ENCODE peak calls at places on chromosome 17, in five cellular contexts. One of them, this sample, is unnamed.

GRCh38 chr17:1978396-1978962 is 46.7 kb downstream of the RTN4RL1 start:
- DNase-seq in retinal pigment epithelial cell: no peak
- DNase-seq in choroid plexus epithelial cell: no peak
- DNase-seq in stimulated activated CD8-positive, alpha-beta memory T cell treated with anti-CD3 and anti-CD28 coated beads, Interleukin-4, amount 100 ng/mL, for 24 hours: no peak
- DNase-seq in GM13977: no peak
- DNase-seq in this sample: no peak

GRCh38 chr17:63675231-63675606 is 24.7 kb downstream of the LIMD2 start:
- DNase-seq in retinal pigment epithelial cell: no peak
- DNase-seq in choroid plexus epithelial cell: peak
- DNase-seq in stimulated activated CD8-positive, alpha-beta memory T cell treated with anti-CD3 and anti-CD28 coated beads, Interleukin-4, amount 100 ng/mL, for 24 hours: no peak
- DNase-seq in GM13977: no peak
- DNase-seq in this sample: peak

GRCh38 chr17:83174859-83175550 is 95.6 kb downstream of the METRNL start:
- DNase-seq in retinal pigment epithelial cell: no peak
- DNase-seq in choroid plexus epithelial cell: no peak
- DNase-seq in stimulated activated CD8-positive, alpha-beta memory T cell treated with anti-CD3 and anti-CD28 coated beads, Interleukin-4, amount 100 ng/mL, for 24 hours: no peak
- DNase-seq in GM13977: peak
- DNase-seq in this sample: no peak

GRCh38 chr17:69084911-69085310 is 24.2 kb upstream of the ABCA9 start:
- DNase-seq in retinal pigment epithelial cell: no peak
- DNase-seq in choroid plexus epithelial cell: no peak
- DNase-seq in stimulated activated CD8-positive, alpha-beta memory T cell treated with anti-CD3 and anti-CD28 coated beads, Interleukin-4, amount 100 ng/mL, for 24 hours: no peak
- DNase-seq in GM13977: no peak
- DNase-seq in this sample: no peak

GRCh38 chr17:13520899-13521572 is 80.7 kb downstream of the HS3ST3A1 start:
- DNase-seq in retinal pigment epithelial cell: no peak
- DNase-seq in choroid plexus epithelial cell: peak
- DNase-seq in stimulated activated CD8-positive, alpha-beta memory T cell treated with anti-CD3 and anti-CD28 coated beads, Interleukin-4, amount 100 ng/mL, for 24 hours: no peak
- DNase-seq in GM13977: no peak
- DNase-seq in this sample: peak

GRCh38 chr17:78058001-78058400 is 70.6 kb downstream of the TMC6 start:
- DNase-seq in retinal pigment epithelial cell: no peak
- DNase-seq in choroid plexus epithelial cell: no peak
- DNase-seq in stimulated activated CD8-positive, alpha-beta memory T cell treated with anti-CD3 and anti-CD28 coated beads, Interleukin-4, amount 100 ng/mL, for 24 hours: no peak
- DNase-seq in GM13977: no peak
- DNase-seq in this sample: no peak

GRCh38 chr17:40034426-40035161 is 19.4 kb downstream of the CSF3 start:
- DNase-seq in retinal pigment epithelial cell: no peak
- DNase-seq in choroid plexus epithelial cell: no peak
- DNase-seq in stimulated activated CD8-positive, alpha-beta memory T cell treated with anti-CD3 and anti-CD28 coated beads, Interleukin-4, amount 100 ng/mL, for 24 hours: no peak
- DNase-seq in GM13977: no peak
- DNase-seq in this sample: no peak

GRCh38 chr17:6269474-6269873 is 165.4 kb downstream of the AIPL1 start:
- DNase-seq in retinal pigment epithelial cell: peak
- DNase-seq in choroid plexus epithelial cell: peak
- DNase-seq in stimulated activated CD8-positive, alpha-beta memory T cell treated with anti-CD3 and anti-CD28 coated beads, Interleukin-4, amount 100 ng/mL, for 24 hours: no peak
- DNase-seq in GM13977: peak
- DNase-seq in this sample: peak

GRCh38 chr17:40718904-40719303 is 15.4 kb upstream of the KRT24 start:
- DNase-seq in retinal pigment epithelial cell: no peak
- DNase-seq in choroid plexus epithelial cell: no peak
- DNase-seq in stimulated activated CD8-positive, alpha-beta memory T cell treated with anti-CD3 and anti-CD28 coated beads, Interleukin-4, amount 100 ng/mL, for 24 hours: no peak
- DNase-seq in GM13977: no peak
- DNase-seq in this sample: no peak

GRCh38 chr17:45918241-45918745 is 23.9 kb downstream of the MAPT start:
- DNase-seq in retinal pigment epithelial cell: no peak
- DNase-seq in choroid plexus epithelial cell: no peak
- DNase-seq in stimulated activated CD8-positive, alpha-beta memory T cell treated with anti-CD3 and anti-CD28 coated beads, Interleukin-4, amount 100 ng/mL, for 24 hours: no peak
- DNase-seq in GM13977: no peak
- DNase-seq in this sample: no peak

GRCh38 chr17:62703269-62703775 is 75.9 kb downstream of the MRC2 start:
- DNase-seq in retinal pigment epithelial cell: no peak
- DNase-seq in choroid plexus epithelial cell: no peak
- DNase-seq in stimulated activated CD8-positive, alpha-beta memory T cell treated with anti-CD3 and anti-CD28 coated beads, Interleukin-4, amount 100 ng/mL, for 24 hours: no peak
- DNase-seq in GM13977: no peak
- DNase-seq in this sample: peak

GRCh38 chr17:3008336-3009279 is 54.8 kb downstream of the OR1D5 start:
- DNase-seq in retinal pigment epithelial cell: no peak
- DNase-seq in choroid plexus epithelial cell: no peak
- DNase-seq in stimulated activated CD8-positive, alpha-beta memory T cell treated with anti-CD3 and anti-CD28 coated beads, Interleukin-4, amount 100 ng/mL, for 24 hours: no peak
- DNase-seq in GM13977: no peak
- DNase-seq in this sample: no peak

GRCh38 chr17:13140750-13141149 is 122.9 kb upstream of the ELAC2 start:
- DNase-seq in retinal pigment epithelial cell: no peak
- DNase-seq in choroid plexus epithelial cell: peak
- DNase-seq in stimulated activated CD8-positive, alpha-beta memory T cell treated with anti-CD3 and anti-CD28 coated beads, Interleukin-4, amount 100 ng/mL, for 24 hours: no peak
- DNase-seq in GM13977: no peak
- DNase-seq in this sample: no peak